ENCODE peak calls at places on chromosomes 12 and 14, in five cellular contexts. R is iris pigment epithelial cell, C is GM12865, Y is cardiac fibroblast, M is mucosa of descending colon. P is an unnamed sample.

GRCh38 chr12:104638760-104639319 is 182.1 kb downstream of the CHST11 start:
- DNase-seq in C (no peak), R (no peak), Y (no peak), M (no peak), P (no peak)

GRCh38 chr14:71645656-71646055 is 286.6 kb upstream of the RGS6 start:
- DNase-seq in C (no peak), M (no peak), Y (peak), R (peak), P (no peak)

GRCh38 chr12:121089031-121089812 is 43.5 kb upstream of the P2RX7 start:
- DNase-seq in R (no peak), C (no peak), Y (no peak), M (peak), P (no peak)

GRCh38 chr12:27237790-27238771 is 6.0 kb upstream of the STK38L start:
- DNase-seq in R (peak), Y (peak), C (peak), M (no peak), P (no peak)

GRCh38 chr14:91317381-91318313 is 73.1 kb upstream of the GPR68 start:
- DNase-seq in R (no peak), C (peak), M (peak), Y (peak), P (peak)

GRCh38 chr14:92490239-92490959 is 23.2 kb upstream of the RIN3 start:
- DNase-seq in R (no peak), Y (no peak), C (no peak), M (no peak), P (no peak)

GRCh38 chr14:63940387-63940786 is 87.6 kb downstream of the SYNE2 start:
- DNase-seq in Y (no peak), R (no peak), M (no peak), C (peak), P (no peak)

GRCh38 chr12:76032043-76032981 is 736 bp upstream of the PHLDA1 start:
- DNase-seq in C (peak), Y (peak), M (peak), R (peak), P (peak)

GRCh38 chr14:49770212-49770817 is 2.4 kb downstream of the KLHDC2 start:
- DNase-seq in C (no peak), Y (peak), M (peak), R (peak), P (peak)

GRCh38 chr14:68546839-68547238 is 246.0 kb downstream of the ZFP36L1 start:
- DNase-seq in R (peak), Y (peak), M (no peak), C (no peak), P (peak)

GRCh38 chr14:90819734-90820393 is 3.6 kb upstream of the TTC7B start:
- DNase-seq in C (no peak), Y (no peak), M (no peak), R (no peak), P (peak)

GRCh38 chr14:32319368-32320049 is 9.6 kb upstream of the AKAP6 start:
- DNase-seq in C (no peak), Y (peak), M (no peak), R (peak), P (peak)

GRCh38 chr14:95065411-95065810 is 91.9 kb downstream of the DICER1 start:
- DNase-seq in Y (no peak), C (no peak), M (no peak), R (no peak), P (no peak)

GRCh38 chr12:29509503-29509902 is 12.0 kb upstream of the OVCH1 start:
- DNase-seq in R (no peak), Y (no peak), C (no peak), M (no peak), P (no peak)

GRCh38 chr14:40841886-40842285 is 764.8 kb upstream of the LRFN5 start:
- DNase-seq in R (no peak), Y (no peak), M (no peak), C (no peak), P (no peak)

GRCh38 chr12:130879212-130879686 is 7.4 kb downstream of the RAN start:
- DNase-seq in M (no peak), Y (no peak), R (no peak), C (peak), P (no peak)

GRCh38 chr14:86022031-86022629 is 492.2 kb downstream of the FLRT2 start:
- DNase-seq in C (no peak), Y (no peak), R (peak), M (no peak), P (no peak)

GRCh38 chr12:109723311-109723791 is 9.7 kb downstream of the FAM222A start:
- DNase-seq in C (no peak), R (no peak), Y (no peak), M (peak), P (no peak)

GRCh38 chr12:51836012-51836832 is 12.3 kb downstream of the FIGNL2 start:
- DNase-seq in C (no peak), M (no peak), Y (no peak), R (no peak), P (peak)

GRCh38 chr14:21626491-21627230 is 8.1 kb downstream of the OR10G2 start:
- DNase-seq in M (no peak), R (peak), C (no peak), Y (no peak), P (peak)

GRCh38 chr12:27899151-27899661 is 73.3 kb downstream of the PTHLH start:
- DNase-seq in C (no peak), M (no peak), R (peak), Y (peak), P (peak)

GRCh38 chr14:85058170-85058569 is 471.8 kb upstream of the FLRT2 start:
- DNase-seq in R (peak), Y (no peak), C (no peak), M (no peak), P (peak)

P was measured in epithelial cell of esophagus.